ENCODE peak calls at places on chromosomes 4 and X, in six cellular contexts. A is NCI-H187, I is GM23338, K is NCI-H1436, D is epithelial cell of esophagus, T is lower leg skin. U is an unnamed sample.

GRCh38 chr4:94913316-94913715 is 155.6 kb downstream of the BMPR1B start:
- DNase-seq in A (no peak), I (no peak), K (no peak), D (no peak), T (no peak), U (no peak)

GRCh38 chr4:7652451-7652871 is 217.7 kb upstream of the PSAPL1 start:
- DNase-seq in A (no peak), I (no peak), K (no peak), D (no peak), T (no peak), U (no peak)

GRCh38 chrX:151505796-151506195 is 57.7 kb upstream of the PASD1 start:
- DNase-seq in A (peak; percentile 20), I (peak; percentile 62), K (no peak), D (peak; percentile 42), T (no peak), U (no peak)

GRCh38 chr4:87781569-87781968 is 17.8 kb upstream of the IBSP start:
- DNase-seq in A (no peak), I (no peak), K (no peak), D (peak; percentile 17), T (no peak), U (no peak)

GRCh38 chr4:176906693-176907092 is 114.0 kb upstream of the VEGFC start:
- DNase-seq in A (no peak), I (no peak), K (no peak), D (no peak), T (no peak), U (no peak)

GRCh38 chrX:43741843-43742573 is 85.9 kb downstream of the MAOA start:
- DNase-seq in A (no peak), I (no peak), K (no peak), D (peak; percentile 46), T (peak; percentile 75), U (no peak)

GRCh38 chrX:9166566-9166909 is 132.6 kb upstream of the FAM9B start:
- DNase-seq in A (no peak), I (no peak), K (no peak), D (no peak), T (no peak), U (no peak)

GRCh38 chrX:2652106-2652505 is 39.0 kb upstream of the CD99 start:
- DNase-seq in A (no peak), I (peak; percentile 57), K (no peak), D (no peak), T (peak; percentile 37), U (no peak)

GRCh38 chr4:78298618-78299017 is 241.5 kb downstream of the FRAS1 start:
- DNase-seq in A (no peak), I (no peak), K (no peak), D (peak; percentile 39), T (no peak), U (no peak)

U was measured in right atrium auricular region.